ENCODE peak calls at places on chromosomes 12 and 14, in six cellular contexts. L, T, M, D, K and W are unnamed samples.

GRCh38 chr12:1936406-1937320 is 18.2 kb upstream of the CACNA2D4 start:
- DNase-seq in L (peak), T (peak), M (peak), D (peak), K (no peak), W (no peak)

GRCh38 chr12:42625611-42626010 is 36.1 kb upstream of the PRICKLE1 start:
- DNase-seq in L (no peak), T (no peak), M (no peak), D (no peak), K (no peak), W (peak)

GRCh38 chr12:73863541-73863940 is 674.1 kb upstream of the ATXN7L3B start:
- DNase-seq in L (no peak), T (no peak), M (no peak), D (peak), K (no peak), W (no peak)

GRCh38 chr12:3336606-3337311 is 154.2 kb upstream of the PRMT8 start:
- DNase-seq in L (no peak), T (no peak), M (no peak), D (no peak), K (no peak), W (no peak)

GRCh38 chr12:83758889-83759631 is 1072.4 kb downstream of the TMTC2 start:
- DNase-seq in L (no peak), T (no peak), M (no peak), D (no peak), K (no peak), W (no peak)

GRCh38 chr12:121579981-121580868 is 598 bp downstream of the KDM2B start:
- DNase-seq in L (peak), T (peak), M (peak), D (peak), K (peak), W (peak)

GRCh38 chr14:101579372-101580080 is 18.2 kb downstream of the DIO3 start:
- DNase-seq in L (no peak), T (no peak), M (no peak), D (no peak), K (no peak), W (no peak)

GRCh38 chr14:47332099-47332498 is 343.3 kb downstream of the MDGA2 start:
- DNase-seq in L (no peak), T (no peak), M (no peak), D (no peak), K (no peak), W (no peak)

GRCh38 chr12:124744659-124745467 is 118.8 kb downstream of the SCARB1 start:
- DNase-seq in L (no peak), T (peak), M (no peak), D (no peak), K (no peak), W (peak)

GRCh38 chr14:93619176-93619793 is 169.0 kb downstream of the PRIMA1 start:
- DNase-seq in L (peak), T (peak), M (no peak), D (peak), K (no peak), W (peak)

GRCh38 chr12:53048033-53048779 is 1.7 kb upstream of the TNS2 start:
- DNase-seq in L (no peak), T (peak), M (no peak), D (no peak), K (no peak), W (peak)

GRCh38 chr14:94771191-94771905 is 1.4 kb upstream of the GSC start:
- DNase-seq in L (no peak), T (no peak), M (peak), D (no peak), K (no peak), W (no peak)

GRCh38 chr12:11862794-11863193 is 207.9 kb upstream of the BCL2L14 start:
- DNase-seq in L (no peak), T (no peak), M (no peak), D (peak), K (no peak), W (no peak)

GRCh38 chr12:51977320-51977753 is 25.8 kb downstream of the ACVR1B start:
- DNase-seq in L (no peak), T (no peak), M (no peak), D (peak), K (no peak), W (no peak)

GRCh38 chr12:85155791-85156190 is 119.6 kb downstream of the LRRIQ1 start:
- DNase-seq in L (no peak), T (no peak), M (no peak), D (peak), K (no peak), W (no peak)

GRCh38 chr12:11702959-11703358 is 53.5 kb downstream of the ETV6 start:
- DNase-seq in L (no peak), T (no peak), M (no peak), D (no peak), K (no peak), W (no peak)

GRCh38 chr12:3432868-3433267 is 58.1 kb upstream of the PRMT8 start:
- DNase-seq in L (no peak), T (no peak), M (no peak), D (no peak), K (no peak), W (no peak)

GRCh38 chr12:11730299-11731041 is 81.0 kb downstream of the ETV6 start:
- DNase-seq in L (peak), T (no peak), M (no peak), D (no peak), K (no peak), W (no peak)

GRCh38 chr12:88998421-88998820 is 353.9 kb downstream of the DUSP6 start:
- DNase-seq in L (no peak), T (no peak), M (no peak), D (peak), K (no peak), W (no peak)

GRCh38 chr14:24332094-24332983 is 2.5 kb downstream of the ADCY4 start:
- DNase-seq in L (peak), T (peak), M (peak), D (peak), K (peak), W (peak)

GRCh38 chr12:106358410-106359241 is 1.1 kb downstream of the POLR3B start:
- DNase-seq in L (no peak), T (no peak), M (no peak), D (peak), K (no peak), W (peak)

GRCh38 chr12:91109148-91109564 is 2.1 kb downstream of the LUM start:
- DNase-seq in L (no peak), T (peak), M (peak), D (peak), K (no peak), W (peak)

GRCh38 chr14:62126885-62127478 is 364.8 kb downstream of the SNAPC1 start:
- DNase-seq in L (peak), T (peak), M (no peak), D (peak), K (no peak), W (peak)

GRCh38 chr12:98838282-98838681 is 193.2 kb downstream of the APAF1 start:
- DNase-seq in L (no peak), T (no peak), M (no peak), D (peak), K (no peak), W (no peak)